ENCODE peak calls at places on chromosome 13, in seven cellular contexts. B is stomach, A is uterus, R is SK-N-SH, Q is A549, W is body of pancreas, X is H1. D is an unnamed sample.
A peak's percentile ranks its signal among the peaks of the same experiment; 100 is the strongest.

GRCh38 chr13:50415428-50415827 is 400.2 kb downstream of the KCNRG start:
- DNase-seq in R (no peak), X (no peak), W (no peak), B (no peak), A (no peak), Q (no peak), D (no peak)

GRCh38 chr13:61252213-61252612 is 163.4 kb downstream of the PCDH20 start:
- DNase-seq in A (no peak), X (no peak), R (no peak), B (no peak), W (no peak), Q (no peak), D (no peak)

GRCh38 chr13:54241719-54242118 is 1213.1 kb downstream of the OLFM4 start:
- DNase-seq in W (peak; percentile 11), B (no peak), A (no peak), Q (no peak), R (no peak), X (no peak), D (no peak)

GRCh38 chr13:112734696-112735547 is 45.1 kb downstream of the ATP11A start:
- DNase-seq in W (no peak), A (no peak), X (no peak), Q (no peak), R (no peak), B (no peak), D (no peak)

GRCh38 chr13:110541526-110541920 is 20.0 kb downstream of the RAB20 start:
- DNase-seq in W (no peak), A (no peak), B (peak; percentile 51), Q (no peak), R (peak; percentile 25), X (no peak), D (peak; percentile 57)

GRCh38 chr13:70668983-70669382 is 560.7 kb upstream of the KLHL1 start:
- DNase-seq in Q (no peak), B (no peak), X (no peak), W (no peak), A (no peak), R (no peak), D (no peak)

GRCh38 chr13:27977476-27978300 is 8.6 kb upstream of the CDX2 start:
- DNase-seq in X (no peak), Q (no peak), W (no peak), A (no peak), R (no peak), B (no peak), D (no peak)

GRCh38 chr13:37869506-37869755 is 141 bp downstream of the TRPC4 start:
- DNase-seq in Q (no peak), X (no peak), R (no peak), B (no peak), A (no peak), W (no peak), D (no peak)

GRCh38 chr13:31797154-31797775 is 57.9 kb downstream of the RXFP2 start:
- DNase-seq in R (peak; percentile 61), B (no peak), Q (peak; percentile 2), A (no peak), X (no peak), W (no peak), D (no peak)

GRCh38 chr13:46613409-46614049 is 60.6 kb downstream of the LRCH1 start:
- DNase-seq in Q (no peak), A (no peak), X (no peak), R (no peak), B (no peak), W (no peak), D (no peak)

GRCh38 chr13:46617885-46618284 is 64.9 kb downstream of the LRCH1 start:
- DNase-seq in R (no peak), Q (no peak), A (no peak), B (no peak), X (no peak), W (no peak), D (no peak)

GRCh38 chr13:46617382-46617781 is 64.4 kb downstream of the LRCH1 start:
- DNase-seq in X (no peak), A (peak; percentile 27), B (no peak), Q (no peak), R (no peak), W (no peak), D (no peak)

GRCh38 chr13:46614582-46614981 is 61.6 kb downstream of the LRCH1 start:
- DNase-seq in R (no peak), W (no peak), X (no peak), Q (peak; percentile 29), A (no peak), B (no peak), D (no peak)

DNA sequence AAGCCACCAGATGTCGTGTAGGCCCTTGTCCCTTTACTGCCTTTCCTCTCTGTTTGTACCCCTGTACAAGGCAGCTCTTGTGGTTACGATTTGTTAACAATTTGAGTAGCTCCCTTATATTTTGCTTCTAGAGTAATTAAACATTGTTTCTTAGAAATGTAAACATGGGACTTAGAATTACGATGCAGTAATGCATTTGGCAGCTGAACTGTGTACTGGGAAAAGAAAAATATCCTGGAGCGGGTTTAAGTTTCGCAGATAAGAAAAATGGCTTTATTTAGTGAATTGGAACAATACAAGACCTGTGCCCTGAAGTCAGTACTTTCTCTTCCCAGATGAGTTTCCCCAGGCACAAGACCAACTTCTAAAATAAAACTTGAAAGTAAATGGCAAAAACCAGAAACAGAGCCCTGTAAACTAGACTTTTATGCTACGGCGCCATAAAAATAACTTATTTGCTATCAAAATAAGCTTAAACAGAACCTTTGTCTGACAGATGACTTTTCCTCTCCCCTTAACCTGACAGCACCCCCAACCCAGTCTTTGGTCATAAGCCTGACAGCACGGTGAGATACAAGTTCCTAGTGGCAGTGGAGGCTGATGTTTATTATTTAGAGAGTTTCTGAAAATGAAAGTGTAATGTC is 63.0 kb downstream of the LRCH1 start:
- DNase-seq in A (no peak), W (no peak), X (no peak), B (no peak), R (no peak), Q (no peak), D (no peak)
- H3K4me3 ChIP-seq in A (peak overlapping the region; percentile 35), W (no peak overlapping the region), X (no peak overlapping the region), B (peak overlapping the region; percentile 18), R (no peak overlapping the region), Q (no peak overlapping the region), D (peak overlapping the region; percentile 38)

DNA sequence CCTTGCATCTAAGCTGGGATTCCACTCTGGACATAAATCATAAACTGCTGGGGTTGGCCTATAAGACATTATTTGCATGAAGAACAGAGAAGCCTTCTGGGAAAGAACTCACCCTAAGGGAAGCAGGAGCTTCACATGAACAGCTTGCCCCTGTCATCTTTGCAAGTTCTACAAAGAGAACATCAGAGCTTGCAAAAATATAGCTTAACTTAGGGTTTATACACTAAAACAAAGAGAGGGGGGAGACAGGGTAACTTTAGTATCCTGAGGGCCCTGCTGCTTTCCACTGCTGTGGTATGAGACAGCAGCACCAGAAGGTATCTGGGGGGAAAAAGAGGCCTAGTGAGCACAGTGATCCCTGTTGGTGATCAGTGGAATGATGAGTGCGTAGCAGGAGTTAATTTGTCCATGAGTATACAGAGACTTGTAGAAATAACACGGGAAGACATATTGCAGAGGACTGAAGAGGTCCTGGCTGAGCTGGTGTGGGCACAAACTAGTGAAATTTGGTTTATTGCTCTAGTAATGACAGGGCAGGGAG is 116.1 kb upstream of the TSC22D1 start:
- DNase-seq in W (no peak), R (no peak), B (no peak), Q (no peak), X (no peak), A (no peak), D (no peak)
- H3K4me3 ChIP-seq in W (no peak overlapping the region), R (no peak overlapping the region), B (no peak overlapping the region), Q (no peak overlapping the region), X (no peak overlapping the region), A (no peak overlapping the region), D (no peak overlapping the region)

DNA sequence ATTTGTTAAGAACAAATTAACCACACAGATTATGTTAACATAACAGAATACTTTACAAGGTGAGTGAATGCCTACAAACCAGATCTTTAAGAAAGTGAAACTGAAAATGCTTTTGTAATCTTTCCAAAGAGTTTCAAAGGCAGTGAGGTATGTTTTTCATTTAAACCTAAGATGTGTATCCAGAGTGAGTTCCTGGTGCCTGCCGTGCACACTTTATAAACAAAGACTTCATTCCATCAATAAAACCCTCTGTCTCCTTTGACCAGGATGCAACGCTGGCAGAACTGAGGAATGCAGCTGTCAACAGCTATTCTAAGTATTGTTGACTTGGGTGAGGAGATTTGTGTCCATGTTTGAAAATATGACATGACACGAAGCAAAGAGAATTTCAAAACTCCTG is 344.6 kb downstream of the DNAJC15 start:
- DNase-seq in B (no peak), Q (no peak), R (no peak), X (no peak), W (no peak), A (no peak), D (no peak)
- H3K4me3 ChIP-seq in B (no peak overlapping the region), Q (no peak overlapping the region), R (no peak overlapping the region), X (no peak overlapping the region), W (no peak overlapping the region), A (peak overlapping the region; percentile 3), D (peak overlapping the region; percentile 27)

DNA sequence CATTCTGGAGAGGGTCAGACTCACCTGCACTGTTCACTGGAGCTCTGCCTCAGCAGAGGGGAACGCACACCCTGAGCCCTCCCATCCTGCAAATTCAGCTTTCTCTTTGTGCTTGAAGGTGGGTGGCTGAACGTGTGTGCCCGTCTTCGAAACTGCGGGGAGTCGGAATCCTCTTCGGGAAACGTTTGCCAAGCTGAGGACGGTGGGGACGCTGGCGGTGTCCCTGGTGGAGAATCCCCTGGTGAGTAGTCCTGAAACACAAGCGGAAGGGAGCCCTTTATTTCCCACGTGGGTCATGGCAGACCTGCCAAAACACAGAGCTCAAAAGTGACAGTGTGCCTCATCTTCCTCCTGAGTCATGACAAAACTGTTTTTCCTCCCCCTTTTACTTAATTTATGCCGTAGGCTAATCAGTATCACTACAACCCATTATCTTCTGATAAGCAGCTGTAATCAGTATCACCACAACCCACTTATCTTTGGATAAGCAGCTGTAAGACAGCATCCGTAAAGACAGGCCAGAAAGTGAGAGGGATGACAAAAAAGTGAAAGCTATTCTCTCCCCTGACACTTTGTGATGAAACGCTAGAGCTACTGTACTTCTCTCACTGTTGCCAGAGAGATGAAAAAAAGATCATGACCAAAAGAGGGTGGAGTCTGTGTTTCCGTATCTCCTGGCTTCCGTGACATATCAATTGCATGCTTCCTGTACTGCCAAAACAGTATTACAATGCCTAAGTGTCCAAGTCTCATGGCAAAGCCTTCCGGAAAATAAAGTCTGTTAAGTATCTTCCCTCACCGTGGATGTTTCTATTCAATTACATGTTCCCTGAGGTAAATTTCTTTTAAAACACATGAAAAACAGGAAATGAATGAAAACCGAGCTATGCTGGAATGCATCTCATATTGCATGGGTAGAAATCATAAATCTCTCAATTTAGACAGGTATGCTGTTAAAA is 155.5 kb downstream of the TBC1D4 start:
- DNase-seq in A (no peak), W (no peak), B (no peak), X (no peak), R (peak; percentile 36), Q (no peak), D (no peak)
- H3K4me3 ChIP-seq in A (no peak overlapping the region), W (no peak overlapping the region), B (peak overlapping the region; percentile 15), X (no peak overlapping the region), R (no peak overlapping the region), Q (no peak overlapping the region), D (no peak overlapping the region)

DNA sequence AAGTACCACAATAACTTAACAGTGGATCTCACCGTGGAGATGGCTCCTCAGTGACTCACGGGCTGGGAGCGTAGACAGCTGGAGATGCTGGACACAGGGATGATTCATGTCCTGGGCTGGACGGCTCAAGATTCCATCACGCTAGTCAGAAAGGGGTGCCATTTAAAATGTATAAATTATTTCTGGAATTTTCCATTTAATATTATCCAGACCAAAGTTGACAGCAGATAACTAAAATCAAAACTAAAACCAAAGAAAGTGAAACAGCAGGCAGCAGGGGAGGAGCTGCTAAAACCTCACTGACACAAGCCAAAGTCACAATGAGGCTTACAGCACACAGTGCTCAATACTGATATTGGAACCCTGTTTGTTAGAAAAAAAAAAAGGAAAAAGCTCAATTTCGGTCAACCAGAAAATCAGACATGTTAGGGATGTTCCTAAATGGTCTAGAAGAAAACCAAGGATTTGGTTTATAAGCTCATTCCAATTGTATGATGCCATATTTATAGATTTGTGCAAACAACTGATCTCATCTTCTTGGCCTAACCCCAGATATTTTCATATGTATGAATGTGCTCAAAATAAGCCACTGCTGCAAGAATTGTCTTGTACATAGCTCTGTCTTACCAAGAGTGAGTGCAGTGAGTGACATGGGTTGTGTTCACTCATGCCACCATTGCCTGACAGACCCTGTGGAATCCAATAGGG is 111.8 kb downstream of the SACS start:
- DNase-seq in Q (peak; percentile 49), B (no peak), X (no peak), A (peak; percentile 56), R (no peak), W (peak; percentile 18), D (peak; percentile 76)
- H3K4me3 ChIP-seq in Q (no peak overlapping the region), B (peak overlapping the region; percentile 19), X (no peak overlapping the region), A (peak overlapping the region; percentile 14), R (peak overlapping the region; percentile 50), W (no peak overlapping the region), D (peak overlapping the region; percentile 30)